ENCODE peak calls at places on chromosomes 7 and 10, in seven cellular contexts. T is WERI-Rb-1, D is osteocyte, K is cardiac muscle cell, U is epithelial cell of esophagus, J is kidney epithelial cell, F is ascending aorta. L is an unnamed sample.
A peak's percentile ranks its signal among the peaks of the same experiment; 100 is the strongest.

GRCh38 chr10:73648252-73648651 is 7.0 kb upstream of the MYOZ1 start:
- DNase-seq in T (no peak), D (no peak), K (no peak), U (no peak), J (no peak), F (no peak), L (no peak)

GRCh38 chr10:34696423-34696822 is 118.7 kb downstream of the PARD3 start:
- DNase-seq in T (no peak), D (no peak), K (no peak), U (peak; percentile 85), J (peak; percentile 51), F (no peak), L (no peak)

GRCh38 chr7:39688611-39689485 is 65.5 kb downstream of the RALA start:
- DNase-seq in T (no peak), D (no peak), K (no peak), U (peak; percentile 88), J (no peak), F (no peak), L (no peak)

GRCh38 chr10:42935466-42935865 is 141.4 kb upstream of the RET start:
- DNase-seq in T (no peak), D (peak; percentile 80), K (no peak), U (no peak), J (no peak), F (no peak), L (no peak)

GRCh38 chr7:2242541-2243482 is 786 bp downstream of the NUDT1 start:
- DNase-seq in T (peak; percentile 67), D (no peak), K (no peak), U (no peak), J (no peak), F (no peak), L (no peak)

GRCh38 chr7:33423646-33424020 is 294.3 kb downstream of the BBS9 start:
- DNase-seq in T (peak; percentile 33), D (no peak), K (no peak), U (peak; percentile 38), J (no peak), F (no peak), L (no peak)

GRCh38 chr10:115654961-115655360 is 561.8 kb downstream of the ATRNL1 start:
- DNase-seq in T (no peak), D (no peak), K (no peak), U (no peak), J (no peak), F (no peak), L (no peak)

GRCh38 chr7:95508780-95509179 is 23.0 kb downstream of the ASB4 start:
- DNase-seq in T (no peak), D (no peak), K (no peak), U (no peak), J (no peak), F (no peak), L (no peak)

GRCh38 chr10:78727728-78728127 is 341.0 kb upstream of the ZMIZ1 start:
- DNase-seq in T (no peak), D (no peak), K (peak; percentile 74), U (no peak), J (no peak), F (no peak), L (no peak)

GRCh38 chr7:101169838-101170531 is 4.6 kb upstream of the VGF start:
- DNase-seq in T (peak; percentile 74), D (peak; percentile 93), K (peak; percentile 65), U (peak; percentile 63), J (no peak), F (peak; percentile 84), L (peak; percentile 72)

GRCh38 chr10:7410800-7411670 is at the start of gene SFMBT2:
- DNase-seq in T (no peak), D (peak; percentile 89), K (peak; percentile 78), U (peak; percentile 49), J (peak; percentile 9), F (no peak), L (no peak)

GRCh38 chr10:91434041-91434440 is 23.9 kb downstream of the HECTD2 start:
- DNase-seq in T (no peak), D (no peak), K (no peak), U (peak; percentile 17), J (no peak), F (no peak), L (no peak)

GRCh38 chr10:19922236-19922963 is 106.2 kb downstream of the PLXDC2 start:
- DNase-seq in T (no peak), D (no peak), K (no peak), U (peak; percentile 82), J (no peak), F (peak; percentile 82), L (no peak)

GRCh38 chr10:25082276-25083204 is 66.1 kb downstream of the THNSL1 start:
- DNase-seq in T (no peak), D (no peak), K (peak; percentile 84), U (no peak), J (no peak), F (no peak), L (no peak)

GRCh38 chr10:25084447-25084846 is 68.0 kb downstream of the THNSL1 start:
- DNase-seq in T (no peak), D (no peak), K (no peak), U (no peak), J (no peak), F (no peak), L (no peak)

GRCh38 chr10:25083546-25084111 is 67.2 kb downstream of the THNSL1 start:
- DNase-seq in T (no peak), D (no peak), K (no peak), U (no peak), J (no peak), F (no peak), L (no peak)

GRCh38 chr10:25078659-25079429 is 62.4 kb downstream of the THNSL1 start:
- DNase-seq in T (no peak), D (no peak), K (no peak), U (no peak), J (no peak), F (no peak), L (no peak)

GRCh38 chr10:25080880-25081581 is 64.6 kb downstream of the THNSL1 start:
- DNase-seq in T (peak; percentile 74), D (peak; percentile 94), K (peak; percentile 91), U (peak; percentile 84), J (peak; percentile 49), F (peak; percentile 91), L (peak; percentile 70)
- TF ChIP-seq CTCF in T (peak; percentile 66), D (peak; percentile 94), K (peak; percentile 93), U (peak; percentile 98), J (peak; percentile 90), F (peak; percentile 91), L (peak; percentile 65)

DNA sequence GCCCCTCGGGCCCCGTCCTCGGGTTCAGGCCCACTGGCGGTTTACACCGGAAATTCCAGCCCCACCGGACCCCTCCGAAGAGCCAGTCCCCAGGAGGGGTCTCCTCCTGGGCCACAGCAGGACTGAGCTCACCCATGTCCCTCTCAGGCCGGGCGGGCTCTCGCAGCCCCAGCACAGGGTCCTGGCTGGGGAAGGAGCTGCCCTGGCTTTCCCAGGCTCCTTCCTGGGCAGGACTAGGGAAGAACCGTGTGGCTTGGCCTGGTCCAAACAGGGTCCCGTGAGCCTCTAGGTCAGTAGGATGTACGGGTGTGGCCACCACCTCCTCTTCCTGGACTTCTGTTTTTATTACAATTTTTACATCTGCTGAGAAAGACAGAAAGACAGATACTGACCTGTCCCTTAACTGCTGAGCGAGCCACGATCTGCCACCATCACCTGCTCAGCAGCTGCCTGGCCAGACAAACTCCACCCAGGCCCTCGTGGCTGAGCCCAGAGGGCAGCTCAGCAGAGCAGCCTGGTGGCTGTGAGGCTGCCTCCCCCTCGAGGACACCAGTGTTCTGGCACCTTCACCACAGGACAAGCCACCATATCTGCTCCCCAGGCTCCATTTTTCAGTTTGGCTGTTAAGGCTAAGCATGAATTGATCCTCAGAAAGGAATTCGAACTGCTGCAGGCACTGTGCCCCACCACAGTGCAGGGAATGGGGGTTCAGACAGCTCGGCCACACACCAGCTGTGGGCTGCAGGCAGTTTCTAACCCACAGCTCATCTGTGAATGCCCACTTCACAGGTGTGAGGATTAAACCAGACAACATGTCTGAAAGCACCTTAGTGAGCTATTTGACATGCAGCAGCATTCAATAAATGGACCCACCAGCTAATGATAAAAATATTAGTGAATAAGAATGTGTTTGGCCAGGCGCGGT is 14.5 kb upstream of the ZNF777 start:
- DNase-seq in T (no peak), D (no peak), K (no peak), U (no peak), J (no peak), F (no peak), L (no peak)
- TF ChIP-seq CTCF in T (peak; percentile 4), D (no peak), K (no peak), U (no peak), J (no peak), F (no peak), L (no peak)

GRCh38 chr7:119935418-119936025 is 337.5 kb upstream of the KCND2 start:
- DNase-seq in T (no peak), D (no peak), K (peak; percentile 45), U (peak; percentile 57), J (no peak), F (no peak), L (no peak)
- TF ChIP-seq CTCF in T (no peak), D (peak; percentile 70), K (peak; percentile 51), U (peak; percentile 46), J (peak; percentile 33), F (peak; percentile 44), L (no peak)

GRCh38 chr10:102540023-102540422 is 36.3 kb downstream of the SUFU start:
- DNase-seq in T (no peak), D (no peak), K (no peak), U (peak; percentile 43), J (no peak), F (no peak), L (no peak)
- TF ChIP-seq CTCF in T (peak; percentile 50), D (peak; percentile 40), K (peak; percentile 35), U (peak; percentile 44), J (peak; percentile 39), F (peak; percentile 29), L (no peak)

GRCh38 chr10:108911814-108912541 is 1011.3 kb downstream of the XPNPEP1 start:
- DNase-seq in T (peak; percentile 91), D (no peak), K (no peak), U (peak; percentile 50), J (peak; percentile 35), F (no peak), L (no peak)
- TF ChIP-seq CTCF in T (peak; percentile 79), D (peak; percentile 48), K (peak; percentile 66), U (peak; percentile 49), J (peak; percentile 91), F (no peak), L (no peak)

GRCh38 chr7:139359366-139360209 is at the start of gene LUC7L2:
- DNase-seq in T (peak; percentile 99), D (peak; percentile 100), K (peak; percentile 100), U (peak; percentile 99), J (peak; percentile 86), F (peak; percentile 100), L (peak; percentile 99)
- TF ChIP-seq CTCF in T (peak; percentile 10), D (no peak), K (no peak), U (no peak), J (no peak), F (no peak), L (no peak)

GRCh38 chr10:85995791-85996190 is 370.8 kb downstream of the GRID1 start:
- DNase-seq in T (peak; percentile 59), D (peak; percentile 21), K (peak; percentile 40), U (peak; percentile 58), J (no peak), F (no peak), L (no peak)
- TF ChIP-seq CTCF in T (peak; percentile 60), D (peak; percentile 45), K (peak; percentile 22), U (peak; percentile 61), J (peak; percentile 45), F (no peak), L (no peak)

L was measured in omental fat pad.